ENCODE peak calls at places on chromosome 16, in seven cellular contexts. V is A549, C is left lung, N is upper lobe of left lung, J is aorta, D is psoas muscle, E is body of pancreas. X is an unnamed sample.

GRCh38 chr16:4514606-4515005 is 24.0 kb downstream of the CDIP1 start:
- ATAC-seq in C (peak; percentile 4), V (no peak), E (no peak), J (no peak), N (no peak), D (no peak), X (no peak)

GRCh38 chr16:10988879-10989278 is 44.5 kb downstream of the CLEC16A start:
- ATAC-seq in V (no peak), C (peak; percentile 25), E (no peak), D (no peak), J (no peak), N (no peak), X (no peak)

GRCh38 chr16:31402687-31403086 is 9.6 kb downstream of the ITGAD start:
- ATAC-seq in N (no peak), C (no peak), V (no peak), E (no peak), D (no peak), J (no peak), X (no peak)

GRCh38 chr16:81432899-81433560 is 11.6 kb upstream of the CMIP start:
- ATAC-seq in J (no peak), E (no peak), C (no peak), D (no peak), N (no peak), V (peak; percentile 2), X (no peak)

GRCh38 chr16:28878083-28878926 is at the start of gene ATP2A1:
- ATAC-seq in E (no peak), C (no peak), N (no peak), V (no peak), D (no peak), J (no peak), X (no peak)

GRCh38 chr16:20879175-20880053 is 20.7 kb downstream of the DCUN1D3 start:
- ATAC-seq in C (peak; percentile 27), J (peak; percentile 72), E (peak; percentile 73), D (no peak), N (peak; percentile 60), V (peak; percentile 66), X (no peak)

GRCh38 chr16:20622498-20622870 is 46.3 kb upstream of the ACSM2B start:
- ATAC-seq in D (no peak), N (no peak), C (no peak), J (no peak), E (no peak), V (no peak), X (no peak)

GRCh38 chr16:75318737-75319136 is 67.3 kb upstream of the BCAR1 start:
- ATAC-seq in J (no peak), N (no peak), D (no peak), V (no peak), C (no peak), E (no peak), X (no peak)

GRCh38 chr16:75230471-75231110 is 11.8 kb downstream of the CTRB1 start:
- ATAC-seq in N (no peak), V (no peak), D (no peak), J (no peak), C (no peak), E (no peak), X (no peak)

GRCh38 chr16:76456016-76456415 is 178.8 kb downstream of the CNTNAP4 start:
- ATAC-seq in C (no peak), D (no peak), V (no peak), J (no peak), N (no peak), E (no peak), X (no peak)

GRCh38 chr16:24851700-24852099 is 5.9 kb downstream of the SLC5A11 start:
- ATAC-seq in N (no peak), E (no peak), C (no peak), D (no peak), V (no peak), J (no peak), X (no peak)

GRCh38 chr16:6317924-6318323 is 1014.7 kb upstream of the RBFOX1 start:
- ATAC-seq in V (no peak), J (no peak), N (no peak), C (no peak), E (no peak), D (no peak), X (no peak)

GRCh38 chr16:82983390-82983789 is 356.6 kb downstream of the CDH13 start:
- ATAC-seq in C (no peak), D (no peak), N (no peak), E (no peak), V (no peak), J (no peak), X (no peak)

GRCh38 chr16:56344518-56345405 is 80.6 kb downstream of the AMFR start:
- ATAC-seq in N (no peak), E (no peak), D (peak; percentile 18), C (peak; percentile 17), V (no peak), J (no peak), X (peak; percentile 13)

GRCh38 chr16:86914850-86915717 is 336.7 kb downstream of the FOXL1 start:
- ATAC-seq in E (no peak), J (no peak), D (no peak), N (no peak), C (no peak), V (no peak), X (no peak)

GRCh38 chr16:3807425-3808123 is 72.9 kb downstream of the CREBBP start:
- ATAC-seq in V (no peak), C (no peak), D (no peak), E (no peak), J (no peak), N (no peak), X (no peak)

GRCh38 chr16:14487579-14487978 is 142.5 kb downstream of the PARN start:
- ATAC-seq in C (no peak), D (peak; percentile 47), N (no peak), J (no peak), V (no peak), E (no peak), X (no peak)

GRCh38 chr16:69595127-69596036 is 29.6 kb downstream of the NFAT5 start:
- ATAC-seq in V (peak; percentile 82), E (no peak), C (no peak), D (peak; percentile 86), J (no peak), N (no peak), X (no peak)

GRCh38 chr16:67268136-67268579 is 11.2 kb upstream of the PLEKHG4 start:
- ATAC-seq in D (no peak), V (peak; percentile 66), N (peak; percentile 92), C (peak; percentile 94), J (peak; percentile 77), E (peak; percentile 71), X (peak; percentile 79)

GRCh38 chr16:88988980-88989791 is 12.2 kb upstream of the CBFA2T3 start:
- ATAC-seq in C (no peak), V (no peak), E (no peak), N (no peak), D (no peak), J (no peak), X (no peak)
- H3K4me1 ChIP-seq in C (no peaks in the 10 kb centered on the region), V (no peaks in the 10 kb centered on the region), E (peaks cover 4% of the 10 kb centered on the region), N (peaks cover 13% of the 10 kb centered on the region), D (no peaks in the 10 kb centered on the region), J (no peaks in the 10 kb centered on the region), X (no peaks in the 10 kb centered on the region)

GRCh38 chr16:53212899-53213235 is 158.1 kb downstream of the CHD9 start:
- ATAC-seq in C (no peak), N (no peak), J (no peak), V (no peak), D (no peak), E (no peak), X (no peak)

GRCh38 chr16:53211253-53211652 is 156.5 kb downstream of the CHD9 start:
- ATAC-seq in N (no peak), E (no peak), J (no peak), V (no peak), D (no peak), C (no peak), X (no peak)

GRCh38 chr16:53213542-53213941 is 158.8 kb downstream of the CHD9 start:
- ATAC-seq in N (no peak), D (no peak), C (no peak), V (no peak), J (no peak), E (no peak), X (no peak)

GRCh38 chr16:53209489-53209888 is 154.7 kb downstream of the CHD9 start:
- ATAC-seq in C (peak; percentile 2), D (no peak), J (no peak), E (no peak), N (no peak), V (no peak), X (no peak)

GRCh38 chr16:53207810-53208752 is 153.3 kb downstream of the CHD9 start:
- ATAC-seq in C (peak; percentile 95), D (peak; percentile 86), N (peak; percentile 96), V (peak; percentile 99), J (peak; percentile 92), E (peak; percentile 86), X (peak; percentile 90)
- H3K4me1 ChIP-seq in C (peaks cover 26% of the 10 kb centered on the region), D (peaks cover 61% of the 10 kb centered on the region), N (peaks cover 50% of the 10 kb centered on the region), V (peaks cover 36% of the 10 kb centered on the region), J (peaks cover 3% of the 10 kb centered on the region), E (peaks cover 17% of the 10 kb centered on the region), X (peaks cover 8% of the 10 kb centered on the region)

GRCh38 chr16:85517154-85517553 is 96.0 kb upstream of the GSE1 start:
- ATAC-seq in E (no peak), N (no peak), J (no peak), D (no peak), V (no peak), C (no peak), X (no peak)

GRCh38 chr16:85520853-85521736 is 92.0 kb upstream of the GSE1 start:
- ATAC-seq in E (peak; percentile 90), C (peak; percentile 57), V (no peak), J (no peak), N (peak; percentile 50), D (no peak), X (no peak)

GRCh38 chr16:85517780-85518179 is 95.3 kb upstream of the GSE1 start:
- ATAC-seq in N (no peak), C (no peak), D (no peak), J (no peak), E (no peak), V (no peak), X (no peak)

GRCh38 chr16:85519540-85520231 is 93.4 kb upstream of the GSE1 start:
- ATAC-seq in V (no peak), C (no peak), J (no peak), N (no peak), D (no peak), E (no peak), X (no peak)

DNA sequence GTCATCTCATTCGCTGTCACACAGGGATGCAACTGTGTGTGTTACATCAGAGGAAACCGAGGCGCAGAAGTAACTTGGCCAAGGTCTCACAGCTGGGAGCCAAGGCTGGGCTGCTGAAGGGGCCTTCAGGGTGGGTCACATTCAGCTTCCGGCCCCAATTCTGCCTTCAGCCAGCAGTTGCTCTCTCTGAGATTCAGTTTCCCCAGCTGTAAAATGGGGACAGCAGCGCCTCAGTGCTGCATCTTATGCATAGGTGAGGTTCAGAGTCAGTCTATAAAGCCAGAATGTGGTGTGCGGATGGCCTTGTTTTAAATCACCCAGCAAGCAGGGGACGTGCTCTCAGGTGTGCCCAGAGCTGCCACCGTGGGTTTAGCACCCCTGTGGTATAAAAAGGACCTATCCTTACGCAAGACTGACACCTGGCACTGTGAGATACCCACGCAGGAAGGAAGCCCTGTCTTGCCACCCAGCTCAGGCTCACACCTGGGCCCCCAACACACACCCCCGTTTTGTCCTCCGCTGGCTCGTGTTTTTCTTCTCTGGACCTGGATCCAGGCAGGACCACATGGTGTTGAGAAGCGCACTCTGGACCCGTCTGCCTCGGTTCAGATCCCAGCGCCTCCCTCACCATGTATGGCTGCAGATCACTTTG is 94.6 kb upstream of the GSE1 start:
- ATAC-seq in N (no peak), C (no peak), J (no peak), D (no peak), V (no peak), E (no peak), X (no peak)
- H3K4me1 ChIP-seq in N (peaks cover 59% of the 10 kb centered on the region), C (peaks cover 24% of the 10 kb centered on the region), J (no peaks in the 10 kb centered on the region), D (peaks cover 16% of the 10 kb centered on the region), V (peaks cover 38% of the 10 kb centered on the region), E (peaks cover 77% of the 10 kb centered on the region), X (no peaks in the 10 kb centered on the region)

GRCh38 chr16:50067290-50067853 is 1.6 kb downstream of the HEATR3 start:
- ATAC-seq in E (no peak), J (no peak), N (no peak), D (no peak), V (peak; percentile 52), C (peak; percentile 5), X (no peak)
- H3K4me1 ChIP-seq in E (peaks cover 17% of the 10 kb centered on the region), J (no peaks in the 10 kb centered on the region), N (peaks cover 27% of the 10 kb centered on the region), D (peaks cover 22% of the 10 kb centered on the region), V (peaks cover 16% of the 10 kb centered on the region), C (peaks cover 16% of the 10 kb centered on the region), X (peaks cover 6% of the 10 kb centered on the region)

X was measured in gastroesophageal sphincter.